ENCODE peak calls at places on chromosomes 16 and 17, in seven cellular contexts. V is body of pancreas, N is heart left ventricle, L is endodermal cell, K is OCI-LY7, O is cardiac fibroblast, A is H1. M is an unnamed sample.

GRCh38 chr16:17229766-17230165 is 241.0 kb downstream of the XYLT1 start:
- DNase-seq in V (no peak), N (no peak), L (no peak), K (no peak), O (no peak), A (no peak), M (no peak)

GRCh38 chr16:56688762-56689161 is 6.5 kb downstream of the MT1X start:
- DNase-seq in V (no peak), N (no peak), L (no peak), K (no peak), O (no peak), A (no peak), M (no peak)

GRCh38 chr17:43665038-43665386 is 3.3 kb upstream of the MEOX1 start:
- DNase-seq in V (no peak), N (peak), L (peak), K (no peak), O (no peak), A (no peak), M (no peak)

GRCh38 chr17:21129023-21129681 is 2.4 kb downstream of the DHRS7B start:
- DNase-seq in V (no peak), N (no peak), L (no peak), K (no peak), O (peak), A (no peak), M (no peak)

GRCh38 chr16:86380045-86380444 is 130.3 kb upstream of the FOXF1 start:
- DNase-seq in V (no peak), N (no peak), L (no peak), K (no peak), O (no peak), A (no peak), M (no peak)

GRCh38 chr16:22291860-22292692 is 5.1 kb upstream of the POLR3E start:
- DNase-seq in V (no peak), N (no peak), L (no peak), K (no peak), O (peak), A (no peak), M (no peak)

GRCh38 chr16:56357291-56357764 is 68.0 kb downstream of the AMFR start:
- DNase-seq in V (no peak), N (no peak), L (peak), K (no peak), O (peak), A (no peak), M (peak)

GRCh38 chr16:80938035-80938927 is 68.4 kb downstream of the CMC2 start:
- DNase-seq in V (no peak), N (peak), L (no peak), K (no peak), O (peak), A (no peak), M (no peak)

GRCh38 chr16:89187337-89188063 is 12.8 kb downstream of the SLC22A31 start:
- DNase-seq in V (no peak), N (peak), L (peak), K (peak), O (no peak), A (no peak), M (no peak)

GRCh38 chr16:85567101-85567866 is 45.8 kb upstream of the GSE1 start:
- DNase-seq in V (no peak), N (no peak), L (peak), K (no peak), O (no peak), A (no peak), M (no peak)

DNA sequence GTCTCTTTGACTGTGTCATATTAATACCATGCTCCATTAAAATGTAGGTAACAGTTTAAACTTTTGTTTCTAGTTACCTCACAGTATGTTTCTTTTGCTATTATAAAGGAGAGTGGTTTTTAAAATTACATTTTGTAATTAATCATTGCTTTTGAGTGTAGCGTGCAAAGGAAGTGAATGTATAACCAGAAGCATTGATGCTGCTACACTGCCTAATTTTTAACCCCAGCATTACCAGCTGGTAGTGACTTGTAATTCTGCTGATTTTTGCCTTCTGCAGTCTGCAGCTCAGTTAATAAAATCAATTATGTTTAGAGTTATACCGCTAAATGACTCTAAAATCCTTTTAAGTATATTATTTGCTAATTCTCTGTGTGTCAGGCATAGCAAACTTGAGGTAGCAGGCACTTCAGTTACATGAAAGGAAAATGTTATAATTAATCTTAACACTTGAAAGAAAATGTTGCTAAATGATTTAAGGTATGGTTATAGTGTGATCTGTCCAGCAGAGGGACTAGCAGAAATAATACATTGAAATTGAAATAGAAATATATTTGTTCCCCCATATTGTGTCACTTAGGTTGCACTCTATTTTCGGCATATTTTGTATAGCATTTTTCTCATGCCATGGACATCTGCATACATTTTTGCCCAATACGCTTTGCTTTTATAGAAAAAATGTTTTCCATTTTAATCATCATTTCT is 388.5 kb downstream of the CNTNAP4 start:
- DNase-seq in V (no peak), N (no peak), L (no peak), K (no peak), O (no peak), A (no peak), M (no peak)
- TF ChIP-seq CTCF in V (no peak), N (no peak), L (no peak), K (peak), O (no peak), A (no peak), M (peak)

GRCh38 chr16:13907431-13907830 is 12.5 kb upstream of the ERCC4 start:
- DNase-seq in V (no peak), N (no peak), L (no peak), K (no peak), O (no peak), A (no peak), M (no peak)
- TF ChIP-seq CTCF in V (no peak), N (no peak), L (no peak), K (no peak), O (no peak), A (no peak), M (no peak)

GRCh38 chr17:37276475-37276874 is 99.3 kb upstream of the C17orf78 start:
- DNase-seq in V (no peak), N (no peak), L (no peak), K (no peak), O (no peak), A (no peak), M (no peak)
- TF ChIP-seq CTCF in V (no peak), N (no peak), L (no peak), K (no peak), O (no peak), A (no peak), M (no peak)

DNA sequence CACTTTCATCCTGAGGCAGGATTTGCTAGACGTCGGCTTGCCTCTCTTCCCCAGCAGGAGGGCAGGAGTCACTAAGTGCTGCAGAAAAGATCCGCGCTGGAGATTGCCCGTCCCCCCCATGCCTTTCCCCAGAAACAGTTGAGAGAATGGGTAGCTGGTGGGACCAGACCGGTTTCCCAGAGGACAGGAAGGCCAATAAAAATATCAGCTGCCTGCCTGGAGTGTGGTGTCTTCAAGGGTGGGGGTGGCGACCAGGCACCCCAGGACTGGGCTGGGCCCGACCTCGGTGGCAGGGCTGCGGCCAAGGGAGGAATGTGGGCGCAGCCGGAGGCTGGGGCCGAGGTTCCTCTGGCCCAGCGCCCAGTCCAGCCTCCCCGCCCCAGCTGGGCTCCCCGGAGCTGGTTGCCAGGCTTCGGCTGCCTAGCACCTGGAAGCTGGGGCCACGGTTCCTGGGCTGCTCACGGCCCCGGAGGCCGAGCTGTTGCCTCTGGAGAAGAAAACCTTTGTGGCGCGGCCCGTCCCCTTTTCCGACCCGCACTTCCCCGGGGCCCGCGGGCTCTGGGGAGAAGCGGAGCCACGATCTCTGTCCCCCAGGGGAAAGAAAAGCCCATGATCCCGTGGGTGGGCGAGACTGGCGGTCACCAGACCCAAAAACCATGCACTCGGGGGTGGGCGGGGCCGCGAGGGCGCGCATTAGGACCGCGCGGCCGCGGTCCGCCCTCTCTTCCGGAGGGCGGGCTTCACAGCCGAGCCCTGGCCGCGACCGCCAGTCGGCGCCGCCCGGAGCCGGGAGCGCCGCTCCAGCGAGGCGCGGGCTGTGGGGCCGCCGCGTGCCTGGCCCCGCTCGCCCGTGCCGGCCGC is at the start of gene TRAF4:
- DNase-seq in V (peak), N (peak), L (peak), K (peak), O (peak), A (no peak), M (peak)
- TF ChIP-seq CTCF in V (no peak), N (no peak), L (peak), K (no peak), O (peak), A (peak), M (peak)

GRCh38 chr17:7351665-7352558 is at the start of gene KCTD11:
- DNase-seq in V (peak), N (peak), L (peak), K (peak), O (peak), A (peak), M (peak)
- TF ChIP-seq CTCF in V (peak), N (peak), L (peak), K (peak), O (peak), A (peak), M (peak)

GRCh38 chr17:82898976-82899514 is 59.2 kb upstream of the ZNF750 start:
- DNase-seq in V (no peak), N (no peak), L (no peak), K (no peak), O (no peak), A (no peak), M (no peak)
- TF ChIP-seq CTCF in V (no peak), N (no peak), L (no peak), K (no peak), O (no peak), A (no peak), M (no peak)

GRCh38 chr16:64627781-64628180 is 494.1 kb downstream of the CDH11 start:
- DNase-seq in V (no peak), N (peak), L (no peak), K (no peak), O (no peak), A (no peak), M (no peak)

GRCh38 chr16:64627288-64627687 is 494.6 kb downstream of the CDH11 start:
- DNase-seq in V (no peak), N (no peak), L (peak), K (peak), O (no peak), A (no peak), M (no peak)

GRCh38 chr16:64629622-64630021 is 492.2 kb downstream of the CDH11 start:
- DNase-seq in V (no peak), N (no peak), L (no peak), K (no peak), O (no peak), A (no peak), M (no peak)

GRCh38 chr16:64621616-64622015 is 500.2 kb downstream of the CDH11 start:
- DNase-seq in V (no peak), N (no peak), L (no peak), K (no peak), O (no peak), A (no peak), M (no peak)

DNA sequence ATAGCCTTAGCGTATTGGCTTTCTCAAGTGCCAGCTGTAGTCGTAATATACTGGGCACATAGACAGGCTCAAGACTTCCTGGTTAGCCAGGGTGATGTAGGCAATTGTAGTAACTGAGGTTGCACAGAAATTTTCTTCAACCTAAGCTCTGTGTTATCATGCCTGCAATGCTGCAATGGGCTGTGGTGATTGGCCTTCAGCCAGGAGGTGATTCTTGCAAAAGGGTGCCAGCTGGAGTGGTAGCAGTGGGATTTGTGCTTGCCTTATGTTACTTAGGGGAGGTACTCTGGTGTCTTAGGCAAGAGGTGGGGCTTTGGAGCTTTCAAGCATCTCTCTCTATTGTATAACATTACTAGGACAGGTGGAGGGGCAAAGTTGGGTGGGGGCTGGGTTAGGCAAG is 495.1 kb downstream of the CDH11 start:
- DNase-seq in V (no peak), N (no peak), L (no peak), K (no peak), O (no peak), A (no peak), M (no peak)
- TF ChIP-seq CTCF in V (no peak), N (no peak), L (no peak), K (no peak), O (no peak), A (no peak), M (no peak)

DNA sequence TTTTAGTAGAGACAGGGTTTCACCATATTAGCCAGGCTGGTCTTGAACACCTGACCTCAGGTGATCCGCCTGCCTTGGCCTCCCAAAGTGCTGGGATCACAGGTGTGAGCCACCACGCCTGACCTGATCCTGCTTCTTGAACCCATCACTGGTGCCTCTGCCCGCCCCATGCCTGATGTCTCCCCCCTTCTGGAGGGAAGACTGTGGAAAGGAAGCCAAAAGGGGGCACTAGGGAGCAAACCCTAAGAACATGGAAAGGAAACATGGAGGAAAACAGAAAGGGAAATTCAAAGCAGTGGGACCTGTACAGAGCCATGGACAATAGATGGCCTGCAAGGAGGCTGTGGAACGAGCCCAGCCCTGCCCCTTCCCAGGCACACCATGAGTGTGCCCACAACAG is 31.1 kb upstream of the FASN start:
- DNase-seq in V (no peak), N (no peak), L (peak), K (no peak), O (no peak), A (no peak), M (no peak)
- TF ChIP-seq CTCF in V (no peak), N (no peak), L (peak), K (peak), O (peak), A (peak), M (peak)

GRCh38 chr17:45311406-45311761 is 5.4 kb downstream of the MAP3K14 start:
- DNase-seq in V (no peak), N (no peak), L (peak), K (no peak), O (no peak), A (no peak), M (no peak)
- TF ChIP-seq CTCF in V (no peak), N (no peak), L (no peak), K (peak), O (peak), A (no peak), M (no peak)

M was measured in type B pancreatic cell.